ENCODE peak calls at places on chromosomes 5 and 9, in four cellular contexts. Z is effector memory CD4-positive, alpha-beta T cell; H is lung; C is heart right ventricle. E is an unnamed sample.

GRCh38 chr5:169706758-169707450 is 69.8 kb downstream of the DOCK2 start:
- DNase-seq in Z (no peak), H (no peak), C (no peak), E (no peak)

GRCh38 chr5:127002390-127002789 is 28.0 kb downstream of the MARCHF3 start:
- DNase-seq in Z (no peak), H (no peak), C (no peak), E (no peak)

GRCh38 chr5:27308151-27308550 is 269.8 kb upstream of the CDH9 start:
- DNase-seq in Z (no peak), H (no peak), C (no peak), E (no peak)

GRCh38 chr5:122392844-122393243 is 80.8 kb downstream of the SNCAIP start:
- DNase-seq in Z (no peak), H (no peak), C (no peak), E (no peak)

GRCh38 chr9:72554221-72554641 is 32.8 kb downstream of the TMC1 start:
- DNase-seq in Z (no peak), H (no peak), C (no peak), E (no peak)

GRCh38 chr5:107483625-107484024 is 187.1 kb downstream of the EFNA5 start:
- DNase-seq in Z (no peak), H (no peak), C (no peak), E (no peak)

GRCh38 chr9:35923927-35924763 is 14.9 kb downstream of the SPAAR start:
- DNase-seq in Z (no peak), H (no peak), C (no peak), E (peak; percentile 85)

GRCh38 chr9:120531683-120532300 is 48.2 kb downstream of the CDK5RAP2 start:
- DNase-seq in Z (no peak), H (peak; percentile 46), C (no peak), E (peak; percentile 27)

GRCh38 chr5:120613729-120614128 is 149.6 kb downstream of the PRR16 start:
- DNase-seq in Z (no peak), H (no peak), C (no peak), E (no peak)

GRCh38 chr9:34553511-34554021 is 30.8 kb upstream of the ENHO start:
- DNase-seq in Z (no peak), H (no peak), C (no peak), E (no peak)

GRCh38 chr9:77442436-77442835 is 205.7 kb downstream of the GNA14 start:
- DNase-seq in Z (no peak), H (no peak), C (no peak), E (no peak)

GRCh38 chr5:6649186-6649585 is 15.9 kb downstream of the SRD5A1 start:
- DNase-seq in Z (no peak), H (no peak), C (no peak), E (no peak)

GRCh38 chr9:74609671-74610416 is 112.7 kb downstream of the RORB start:
- DNase-seq in Z (no peak), H (no peak), C (no peak), E (no peak)

GRCh38 chr5:169856571-169856970 is 123.7 kb downstream of the INSYN2B start:
- DNase-seq in Z (no peak), H (no peak), C (no peak), E (no peak)

GRCh38 chr5:107365355-107366109 is 305.2 kb downstream of the EFNA5 start:
- DNase-seq in Z (no peak), H (no peak), C (no peak), E (no peak)

GRCh38 chr5:32916648-32917047 is 205.5 kb downstream of the NPR3 start:
- DNase-seq in Z (no peak), H (no peak), C (no peak), E (no peak)

GRCh38 chr9:122355336-122355875 is 15.4 kb upstream of the PTGS1 start:
- DNase-seq in Z (no peak), H (no peak), C (no peak), E (no peak)

GRCh38 chr9:114372971-114373591 is 14.7 kb downstream of the AKNA start:
- DNase-seq in Z (peak; percentile 80), H (peak; percentile 73), C (peak; percentile 57), E (peak; percentile 58)

GRCh38 chr5:140221697-140222223 is 46.8 kb downstream of the CYSTM1 start:
- DNase-seq in Z (no peak), H (no peak), C (no peak), E (peak; percentile 17)

GRCh38 chr9:127580371-127580770 is 31.7 kb upstream of the STXBP1 start:
- DNase-seq in Z (no peak), H (no peak), C (no peak), E (no peak)

GRCh38 chr5:80238778-80239679 is 16.8 kb downstream of the SERINC5 start:
- DNase-seq in Z (no peak), H (peak; percentile 47), C (peak; percentile 57), E (peak; percentile 76)

GRCh38 chr5:151132959-151133358 is 24.6 kb downstream of the ANXA6 start:
- DNase-seq in Z (no peak), H (no peak), C (no peak), E (no peak)
- H3K36me3 ChIP-seq in Z (peaks cover 99% of the 10 kb centered on the region), H (peaks cover 48% of the 10 kb centered on the region), C (peaks cover 93% of the 10 kb centered on the region), E (no peaks in the 10 kb centered on the region)

DNA sequence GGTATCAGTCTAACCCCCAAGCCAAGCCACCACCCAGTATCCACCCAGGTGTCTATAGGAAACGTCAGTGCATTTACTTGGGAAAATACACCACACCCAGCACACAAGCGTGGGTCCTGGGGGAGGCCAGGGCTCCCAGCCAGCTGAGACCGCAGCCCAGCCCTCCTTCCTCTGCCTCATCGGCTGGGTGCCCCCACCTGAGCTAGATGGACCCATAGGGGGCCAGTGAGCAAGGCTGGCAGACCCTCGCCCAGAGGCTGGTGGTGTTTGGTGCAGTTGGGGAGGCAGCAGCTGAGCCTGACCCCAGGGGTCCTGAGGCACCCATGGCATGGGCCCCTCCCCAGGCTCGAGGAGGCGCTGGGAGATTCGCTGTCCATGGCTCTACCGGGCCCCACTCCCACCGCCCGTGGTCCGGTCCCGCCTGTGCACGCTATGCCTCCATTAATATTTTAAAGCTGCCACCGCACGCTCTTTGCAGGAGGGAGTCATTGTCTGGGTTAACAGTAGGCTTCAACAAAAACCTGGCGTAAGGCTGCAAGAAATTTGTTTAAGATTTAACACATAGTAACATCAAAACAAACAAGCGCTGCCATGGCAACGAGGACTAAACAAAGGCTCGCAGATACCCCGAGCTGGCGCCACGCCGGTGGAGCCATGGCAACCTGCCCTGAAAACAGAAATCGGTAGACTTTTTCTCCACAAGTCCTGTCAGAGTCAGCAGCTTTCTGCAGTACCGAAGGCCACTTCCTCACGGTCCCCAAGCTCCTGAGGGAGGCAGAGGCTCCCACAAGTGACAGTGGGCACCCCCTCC is 20.6 kb downstream of the TPPP start:
- DNase-seq in Z (peak; percentile 86), H (peak; percentile 80), C (peak; percentile 87), E (peak; percentile 69)
- H3K27ac ChIP-seq in Z (peak overlapping the region; percentile 78), H (no peak overlapping the region), C (peak overlapping the region; percentile 37), E (no peak overlapping the region)

DNA sequence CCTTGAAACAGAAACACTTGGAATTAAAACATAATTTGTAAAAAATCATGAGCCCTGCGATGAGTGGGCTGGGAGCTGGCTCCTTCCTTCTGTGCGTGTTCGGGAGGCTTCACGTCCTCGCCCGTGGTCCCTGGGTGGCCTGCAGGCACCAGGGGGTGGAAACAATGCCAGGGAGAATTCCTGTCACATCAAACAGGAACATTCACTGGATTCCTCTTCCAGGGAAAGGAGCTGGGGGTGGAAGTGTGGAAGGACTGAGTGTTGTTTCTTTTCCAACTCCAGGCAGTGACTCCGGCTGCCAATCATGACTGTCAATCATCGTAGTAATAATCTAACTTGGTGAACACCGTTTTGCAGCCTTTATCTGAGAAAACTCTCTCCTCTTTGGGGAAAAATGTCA is 10.3 kb downstream of the TOR1A start:
- DNase-seq in Z (no peak), H (no peak), C (no peak), E (no peak)
- H3K36me3 ChIP-seq in Z (peaks cover 64% of the 10 kb centered on the region), H (peaks cover 16% of the 10 kb centered on the region), C (peaks cover 41% of the 10 kb centered on the region), E (no peaks in the 10 kb centered on the region)

DNA sequence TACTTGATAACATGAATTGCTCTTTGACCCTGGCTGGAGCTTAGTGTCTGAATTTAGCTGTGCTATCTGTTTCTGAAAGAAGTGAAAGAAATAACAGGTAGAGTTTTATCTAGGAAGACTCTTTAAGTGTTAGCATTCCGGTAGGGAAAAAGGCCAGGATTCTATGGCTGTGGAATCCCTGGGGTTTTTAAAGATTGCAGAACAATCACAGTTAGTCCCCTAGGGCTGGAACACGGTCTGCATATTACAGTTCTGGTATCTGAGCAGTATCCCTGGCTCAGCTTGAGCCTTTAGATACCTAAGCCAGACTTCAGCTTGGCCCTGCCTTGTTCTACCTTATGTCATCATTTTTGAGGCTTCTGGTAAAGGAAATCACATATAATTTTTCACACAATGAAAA is 411.1 kb downstream of the CETN3 start:
- DNase-seq in Z (no peak), H (no peak), C (no peak), E (no peak)
- H3K27ac ChIP-seq in Z (no peak overlapping the region), H (no peak overlapping the region), C (no peak overlapping the region), E (no peak overlapping the region)

GRCh38 chr5:134837530-134838181 is 8.1 kb upstream of the C5orf24 start:
- DNase-seq in Z (no peak), H (no peak), C (no peak), E (peak; percentile 34)
- H3K36me3 ChIP-seq in Z (peaks cover 3% of the 10 kb centered on the region), H (peaks cover 5% of the 10 kb centered on the region), C (peaks cover 3% of the 10 kb centered on the region), E (no peaks in the 10 kb centered on the region)

GRCh38 chr5:86909896-86910295 is 292.2 kb downstream of the COX7C start:
- DNase-seq in Z (no peak), H (no peak), C (no peak), E (no peak)
- H3K27ac ChIP-seq in Z (no peak overlapping the region), H (no peak overlapping the region), C (no peak overlapping the region), E (no peak overlapping the region)

GRCh38 chr5:149071756-149072155 is 8.9 kb upstream of the SH3TC2 start:
- DNase-seq in Z (no peak), H (no peak), C (no peak), E (no peak)

GRCh38 chr5:149073217-149073616 is 10.4 kb upstream of the SH3TC2 start:
- DNase-seq in Z (no peak), H (no peak), C (no peak), E (no peak)

GRCh38 chr5:149072791-149073190 is 9.9 kb upstream of the SH3TC2 start:
- DNase-seq in Z (no peak), H (no peak), C (no peak), E (no peak)

GRCh38 chr5:149071216-149071615 is 8.4 kb upstream of the SH3TC2 start:
- DNase-seq in Z (no peak), H (no peak), C (no peak), E (no peak)

DNA sequence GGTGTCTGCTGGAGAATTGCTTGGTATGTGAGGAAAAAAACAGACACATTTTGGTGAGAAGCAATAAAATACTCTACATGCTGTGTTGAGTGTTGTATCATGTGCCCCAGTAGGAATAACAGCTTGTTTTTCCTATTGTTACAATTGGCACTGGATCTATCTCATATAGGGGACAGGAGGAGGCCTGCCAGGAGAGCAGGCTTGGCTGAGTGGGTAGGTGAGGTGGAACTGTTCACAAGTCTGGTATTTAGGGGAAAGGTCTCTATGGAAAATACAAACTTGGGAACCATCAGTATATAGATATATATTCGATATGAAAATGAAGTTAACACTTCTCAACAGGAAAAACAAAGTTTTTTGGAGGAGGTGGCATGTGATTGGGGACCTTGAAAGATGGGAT is 9.5 kb upstream of the SH3TC2 start:
- DNase-seq in Z (no peak), H (no peak), C (no peak), E (no peak)
- H3K36me3 ChIP-seq in Z (no peaks in the 10 kb centered on the region), H (no peaks in the 10 kb centered on the region), C (no peaks in the 10 kb centered on the region), E (no peaks in the 10 kb centered on the region)

E was measured in colonic mucosa.